ENCODE peak calls at places on chromosomes 4 and X, in ten cellular contexts. One of them, this sample, is unnamed. For H3K4me1, the result is how much of the 10 kb centered on the place peaks cover.

GRCh38 chrX:14801136-14801535 is 71.7 kb downstream of the FANCB start:
- DNase-seq in left ventricle myocardium inferior: no peak
- DNase-seq in psoas muscle: no peak
- DNase-seq in CD8-positive, alpha-beta memory T cell: no peak
- DNase-seq in ovary: no peak
- DNase-seq in heart right ventricle: no peak
- DNase-seq in fibroblast of lung: peak
- DNase-seq in naive thymus-derived CD4-positive, alpha-beta T cell: no peak
- DNase-seq in OCI-LY7: no peak
- DNase-seq in right cardiac atrium: no peak
- DNase-seq in this sample: no peak

GRCh38 chr4:54961357-54961975 is 163.9 kb downstream of the KDR start:
- DNase-seq in OCI-LY7: peak
- DNase-seq in naive thymus-derived CD4-positive, alpha-beta T cell: peak
- DNase-seq in left ventricle myocardium inferior: no peak
- DNase-seq in CD8-positive, alpha-beta memory T cell: no peak
- DNase-seq in ovary: no peak
- DNase-seq in psoas muscle: no peak
- DNase-seq in fibroblast of lung: peak
- DNase-seq in right cardiac atrium: no peak
- DNase-seq in heart right ventricle: no peak
- DNase-seq in this sample: no peak

GRCh38 chr4:74968456-74969164 is 35.7 kb downstream of the PARM1 start:
- DNase-seq in psoas muscle: no peak
- DNase-seq in naive thymus-derived CD4-positive, alpha-beta T cell: no peak
- DNase-seq in CD8-positive, alpha-beta memory T cell: no peak
- DNase-seq in right cardiac atrium: no peak
- DNase-seq in ovary: no peak
- DNase-seq in heart right ventricle: no peak
- DNase-seq in left ventricle myocardium inferior: no peak
- DNase-seq in fibroblast of lung: no peak
- DNase-seq in OCI-LY7: no peak
- DNase-seq in this sample: no peak

GRCh38 chr4:2685541-2685940 is 70.6 kb downstream of the TNIP2 start:
- DNase-seq in ovary: no peak
- DNase-seq in fibroblast of lung: peak
- DNase-seq in OCI-LY7: no peak
- DNase-seq in CD8-positive, alpha-beta memory T cell: no peak
- DNase-seq in right cardiac atrium: no peak
- DNase-seq in naive thymus-derived CD4-positive, alpha-beta T cell: no peak
- DNase-seq in left ventricle myocardium inferior: no peak
- DNase-seq in heart right ventricle: no peak
- DNase-seq in psoas muscle: no peak
- DNase-seq in this sample: no peak

GRCh38 chr4:134490863-134491262 is 289.3 kb upstream of the PABPC4L start:
- DNase-seq in fibroblast of lung: peak
- DNase-seq in right cardiac atrium: no peak
- DNase-seq in OCI-LY7: no peak
- DNase-seq in heart right ventricle: no peak
- DNase-seq in left ventricle myocardium inferior: no peak
- DNase-seq in CD8-positive, alpha-beta memory T cell: no peak
- DNase-seq in naive thymus-derived CD4-positive, alpha-beta T cell: no peak
- DNase-seq in psoas muscle: no peak
- DNase-seq in ovary: no peak
- DNase-seq in this sample: no peak

GRCh38 chrX:12984629-12985303 is 9.9 kb downstream of the TMSB4X start:
- DNase-seq in heart right ventricle: no peak
- DNase-seq in CD8-positive, alpha-beta memory T cell: peak
- DNase-seq in OCI-LY7: no peak
- DNase-seq in fibroblast of lung: peak
- DNase-seq in left ventricle myocardium inferior: no peak
- DNase-seq in ovary: no peak
- DNase-seq in right cardiac atrium: no peak
- DNase-seq in psoas muscle: no peak
- DNase-seq in naive thymus-derived CD4-positive, alpha-beta T cell: peak
- DNase-seq in this sample: no peak

GRCh38 chr4:99677161-99677560 is 19.5 kb upstream of the C4orf54 start:
- DNase-seq in left ventricle myocardium inferior: no peak
- DNase-seq in naive thymus-derived CD4-positive, alpha-beta T cell: no peak
- DNase-seq in heart right ventricle: no peak
- DNase-seq in CD8-positive, alpha-beta memory T cell: no peak
- DNase-seq in fibroblast of lung: no peak
- DNase-seq in psoas muscle: no peak
- DNase-seq in OCI-LY7: no peak
- DNase-seq in ovary: no peak
- DNase-seq in right cardiac atrium: no peak
- DNase-seq in this sample: no peak

GRCh38 chr4:141425124-141425523 is 204.4 kb downstream of the ZNF330 start:
- DNase-seq in OCI-LY7: no peak
- DNase-seq in psoas muscle: no peak
- DNase-seq in heart right ventricle: no peak
- DNase-seq in naive thymus-derived CD4-positive, alpha-beta T cell: no peak
- DNase-seq in CD8-positive, alpha-beta memory T cell: no peak
- DNase-seq in ovary: no peak
- DNase-seq in fibroblast of lung: peak
- DNase-seq in left ventricle myocardium inferior: no peak
- DNase-seq in right cardiac atrium: no peak
- DNase-seq in this sample: no peak

GRCh38 chrX:110600745-110601310 is 194.8 kb downstream of the CHRDL1 start:
- DNase-seq in left ventricle myocardium inferior: no peak
- DNase-seq in ovary: no peak
- DNase-seq in fibroblast of lung: peak
- DNase-seq in right cardiac atrium: peak
- DNase-seq in CD8-positive, alpha-beta memory T cell: no peak
- DNase-seq in psoas muscle: no peak
- DNase-seq in heart right ventricle: no peak
- DNase-seq in OCI-LY7: no peak
- DNase-seq in naive thymus-derived CD4-positive, alpha-beta T cell: no peak
- DNase-seq in this sample: no peak

GRCh38 chrX:103309860-103310591 is 764 bp downstream of the BEX2 start:
- DNase-seq in right cardiac atrium: no peak
- DNase-seq in naive thymus-derived CD4-positive, alpha-beta T cell: no peak
- DNase-seq in psoas muscle: no peak
- DNase-seq in OCI-LY7: no peak
- DNase-seq in heart right ventricle: no peak
- DNase-seq in ovary: peak
- DNase-seq in left ventricle myocardium inferior: no peak
- DNase-seq in fibroblast of lung: no peak
- DNase-seq in CD8-positive, alpha-beta memory T cell: no peak
- DNase-seq in this sample: no peak

GRCh38 chr4:119873794-119874325 is 192.8 kb downstream of the MAD2L1 start:
- DNase-seq in ovary: no peak
- DNase-seq in OCI-LY7: no peak
- DNase-seq in naive thymus-derived CD4-positive, alpha-beta T cell: no peak
- DNase-seq in fibroblast of lung: no peak
- DNase-seq in psoas muscle: no peak
- DNase-seq in heart right ventricle: no peak
- DNase-seq in right cardiac atrium: no peak
- DNase-seq in CD8-positive, alpha-beta memory T cell: no peak
- DNase-seq in left ventricle myocardium inferior: no peak
- DNase-seq in this sample: no peak

GRCh38 chr4:154658680-154659402 is 46.4 kb upstream of the FGG start:
- DNase-seq in ovary: no peak
- DNase-seq in heart right ventricle: no peak
- DNase-seq in naive thymus-derived CD4-positive, alpha-beta T cell: no peak
- DNase-seq in fibroblast of lung: peak
- DNase-seq in OCI-LY7: no peak
- DNase-seq in left ventricle myocardium inferior: no peak
- DNase-seq in right cardiac atrium: no peak
- DNase-seq in psoas muscle: no peak
- DNase-seq in CD8-positive, alpha-beta memory T cell: no peak
- DNase-seq in this sample: no peak

GRCh38 chr4:23932935-23933334 is 43.1 kb upstream of the PPARGC1A start:
- DNase-seq in naive thymus-derived CD4-positive, alpha-beta T cell: no peak
- DNase-seq in heart right ventricle: no peak
- DNase-seq in OCI-LY7: no peak
- DNase-seq in left ventricle myocardium inferior: no peak
- DNase-seq in fibroblast of lung: peak
- DNase-seq in ovary: no peak
- DNase-seq in psoas muscle: no peak
- DNase-seq in right cardiac atrium: no peak
- DNase-seq in CD8-positive, alpha-beta memory T cell: no peak
- DNase-seq in this sample: no peak

GRCh38 chr4:23930750-23931488 is 41.1 kb upstream of the PPARGC1A start:
- DNase-seq in left ventricle myocardium inferior: peak
- DNase-seq in heart right ventricle: peak
- DNase-seq in CD8-positive, alpha-beta memory T cell: no peak
- DNase-seq in naive thymus-derived CD4-positive, alpha-beta T cell: no peak
- DNase-seq in ovary: no peak
- DNase-seq in psoas muscle: peak
- DNase-seq in fibroblast of lung: peak
- DNase-seq in OCI-LY7: no peak
- DNase-seq in right cardiac atrium: peak
- DNase-seq in this sample: peak

GRCh38 chr4:23929248-23929647 is 39.4 kb upstream of the PPARGC1A start:
- DNase-seq in right cardiac atrium: no peak
- DNase-seq in fibroblast of lung: peak
- DNase-seq in heart right ventricle: no peak
- DNase-seq in ovary: no peak
- DNase-seq in naive thymus-derived CD4-positive, alpha-beta T cell: no peak
- DNase-seq in left ventricle myocardium inferior: no peak
- DNase-seq in psoas muscle: no peak
- DNase-seq in CD8-positive, alpha-beta memory T cell: no peak
- DNase-seq in OCI-LY7: no peak
- DNase-seq in this sample: no peak

GRCh38 chr4:23932186-23932585 is 42.3 kb upstream of the PPARGC1A start:
- DNase-seq in heart right ventricle: no peak
- DNase-seq in ovary: no peak
- DNase-seq in right cardiac atrium: no peak
- DNase-seq in psoas muscle: no peak
- DNase-seq in OCI-LY7: no peak
- DNase-seq in naive thymus-derived CD4-positive, alpha-beta T cell: no peak
- DNase-seq in CD8-positive, alpha-beta memory T cell: no peak
- DNase-seq in left ventricle myocardium inferior: no peak
- DNase-seq in fibroblast of lung: no peak
- DNase-seq in this sample: no peak

DNA sequence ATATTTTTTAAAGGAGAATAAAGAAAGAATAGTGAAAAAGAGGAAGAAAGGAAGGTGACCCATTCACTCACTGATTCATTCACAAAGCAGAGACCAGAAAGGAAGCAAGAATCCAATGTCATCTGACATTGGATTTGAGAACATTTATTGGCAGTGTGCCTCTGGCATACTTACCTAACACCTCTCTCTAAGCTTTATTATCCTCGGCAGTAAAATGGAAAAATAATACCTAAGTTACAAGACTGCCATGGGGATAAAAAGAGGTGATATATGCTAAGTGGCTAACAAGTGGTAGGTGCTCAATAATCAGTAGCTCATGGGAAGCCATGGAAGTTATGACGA is 41.6 kb upstream of the PPARGC1A start:
- DNase-seq in heart right ventricle: no peak
- DNase-seq in ovary: no peak
- DNase-seq in CD8-positive, alpha-beta memory T cell: no peak
- DNase-seq in psoas muscle: no peak
- DNase-seq in OCI-LY7: no peak
- DNase-seq in left ventricle myocardium inferior: no peak
- DNase-seq in fibroblast of lung: no peak
- DNase-seq in naive thymus-derived CD4-positive, alpha-beta T cell: no peak
- DNase-seq in right cardiac atrium: no peak
- DNase-seq in this sample: no peak
- H3K27ac ChIP-seq in heart right ventricle: peak
- H3K27ac ChIP-seq in ovary: no peak
- H3K27ac ChIP-seq in CD8-positive, alpha-beta memory T cell: no peak
- H3K27ac ChIP-seq in psoas muscle: peak
- H3K27ac ChIP-seq in OCI-LY7: no peak
- H3K27ac ChIP-seq in left ventricle myocardium inferior: peak
- H3K27ac ChIP-seq in fibroblast of lung: no peak
- H3K27ac ChIP-seq in naive thymus-derived CD4-positive, alpha-beta T cell: no peak
- H3K27ac ChIP-seq in right cardiac atrium: peak
- H3K27ac ChIP-seq in this sample: peak

GRCh38 chr4:112287258-112287873 is 1.7 kb upstream of the TIFA start:
- DNase-seq in right cardiac atrium: no peak
- DNase-seq in heart right ventricle: no peak
- DNase-seq in CD8-positive, alpha-beta memory T cell: no peak
- DNase-seq in fibroblast of lung: no peak
- DNase-seq in psoas muscle: no peak
- DNase-seq in OCI-LY7: peak
- DNase-seq in naive thymus-derived CD4-positive, alpha-beta T cell: no peak
- DNase-seq in left ventricle myocardium inferior: no peak
- DNase-seq in ovary: no peak
- DNase-seq in this sample: no peak
- H3K4me1 ChIP-seq in right cardiac atrium: under half
- H3K4me1 ChIP-seq in heart right ventricle: under half
- H3K4me1 ChIP-seq in CD8-positive, alpha-beta memory T cell: under half
- H3K4me1 ChIP-seq in fibroblast of lung: under half
- H3K4me1 ChIP-seq in psoas muscle: under half
- H3K4me1 ChIP-seq in OCI-LY7: half or more
- H3K4me1 ChIP-seq in naive thymus-derived CD4-positive, alpha-beta T cell: under half
- H3K4me1 ChIP-seq in left ventricle myocardium inferior: under half
- H3K4me1 ChIP-seq in ovary: under half
- H3K4me1 ChIP-seq in this sample: under half

DNA sequence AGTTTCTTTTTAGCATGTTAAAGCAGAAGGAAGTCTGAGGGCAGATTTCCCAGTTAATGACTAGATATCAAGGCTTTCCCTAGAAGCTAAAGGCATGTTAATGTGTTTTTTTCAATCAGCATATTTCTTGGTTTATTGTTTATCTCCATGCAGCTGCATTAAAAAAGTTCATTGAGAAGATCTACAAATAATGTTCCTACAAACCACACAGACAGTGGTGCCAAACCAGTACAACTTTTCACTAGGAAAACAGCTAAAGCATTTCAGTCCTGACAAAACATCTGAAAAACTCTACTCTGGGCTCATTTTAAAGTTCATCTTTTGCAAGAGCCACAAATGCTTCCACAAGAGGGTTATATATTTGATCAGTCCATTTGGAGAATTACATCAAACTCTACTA is 320.1 kb downstream of the ADGRL3 start:
- DNase-seq in right cardiac atrium: no peak
- DNase-seq in fibroblast of lung: peak
- DNase-seq in heart right ventricle: no peak
- DNase-seq in psoas muscle: no peak
- DNase-seq in ovary: no peak
- DNase-seq in left ventricle myocardium inferior: no peak
- DNase-seq in naive thymus-derived CD4-positive, alpha-beta T cell: no peak
- DNase-seq in OCI-LY7: no peak
- DNase-seq in CD8-positive, alpha-beta memory T cell: no peak
- DNase-seq in this sample: no peak
- H3K27ac ChIP-seq in right cardiac atrium: no peak
- H3K27ac ChIP-seq in fibroblast of lung: no peak
- H3K27ac ChIP-seq in heart right ventricle: no peak
- H3K27ac ChIP-seq in psoas muscle: no peak
- H3K27ac ChIP-seq in ovary: no peak
- H3K27ac ChIP-seq in left ventricle myocardium inferior: no peak
- H3K27ac ChIP-seq in naive thymus-derived CD4-positive, alpha-beta T cell: no peak
- H3K27ac ChIP-seq in OCI-LY7: no peak
- H3K27ac ChIP-seq in CD8-positive, alpha-beta memory T cell: no peak
- H3K27ac ChIP-seq in this sample: no peak

DNA sequence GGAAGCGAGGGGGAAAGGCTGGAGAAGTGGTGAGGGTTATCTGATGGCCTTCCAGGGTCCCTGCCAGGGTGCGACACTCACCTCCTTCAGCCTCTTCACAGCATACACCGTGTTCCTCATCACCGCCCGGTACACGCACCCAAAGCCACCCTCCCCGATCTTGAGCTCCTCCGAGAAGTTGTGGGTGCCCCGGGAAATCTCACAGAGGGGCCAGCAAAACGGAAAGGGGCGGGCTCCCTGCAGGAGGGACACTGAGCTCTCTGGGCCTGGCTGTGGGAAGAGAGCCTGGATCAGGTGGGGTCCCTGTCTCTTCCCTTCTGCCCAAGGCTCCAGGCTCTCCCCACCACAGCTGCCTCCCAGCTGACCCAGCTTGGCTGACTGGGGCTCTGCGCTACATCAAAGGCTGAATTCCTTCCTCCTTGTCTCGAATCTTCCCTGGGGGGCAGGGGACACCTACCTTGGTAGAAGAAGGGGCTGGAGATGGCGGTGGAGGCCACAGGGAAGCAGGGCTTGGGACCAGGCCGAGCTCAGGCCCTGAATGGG is 1.1 kb downstream of the IRAK1 start:
- DNase-seq in naive thymus-derived CD4-positive, alpha-beta T cell: no peak
- DNase-seq in left ventricle myocardium inferior: no peak
- DNase-seq in OCI-LY7: peak
- DNase-seq in CD8-positive, alpha-beta memory T cell: no peak
- DNase-seq in psoas muscle: no peak
- DNase-seq in fibroblast of lung: no peak
- DNase-seq in ovary: no peak
- DNase-seq in right cardiac atrium: peak
- DNase-seq in heart right ventricle: no peak
- DNase-seq in this sample: no peak
- H3K4me1 ChIP-seq in naive thymus-derived CD4-positive, alpha-beta T cell: under half
- H3K4me1 ChIP-seq in left ventricle myocardium inferior: under half
- H3K4me1 ChIP-seq in OCI-LY7: under half
- H3K4me1 ChIP-seq in CD8-positive, alpha-beta memory T cell: under half
- H3K4me1 ChIP-seq in psoas muscle: under half
- H3K4me1 ChIP-seq in fibroblast of lung: under half
- H3K4me1 ChIP-seq in ovary: under half
- H3K4me1 ChIP-seq in right cardiac atrium: under half
- H3K4me1 ChIP-seq in heart right ventricle: under half
- H3K4me1 ChIP-seq in this sample: under half

This sample was measured in tibial artery.